ENCODE peak calls at places on chromosomes 13 and 19, in ten cellular contexts. J, E, Z, F, Y, N, D, T, M and I are unnamed samples.

GRCh38 chr13:83752141-83752540 is 130.1 kb downstream of the SLITRK1 start:
- DNase-seq in T (no peak), M (no peak), D (no peak), J (no peak), F (no peak), Z (no peak), N (no peak), E (no peak), Y (no peak), I (no peak)

GRCh38 chr13:77529501-77529840 is 6.0 kb upstream of the SCEL start:
- DNase-seq in T (no peak), E (no peak), M (no peak), D (no peak), F (no peak), Z (no peak), J (no peak), N (no peak), Y (no peak), I (no peak)

GRCh38 chr19:18895038-18895827 is 725 bp downstream of the CERS1 start:
- DNase-seq in E (no peak), N (no peak), Y (no peak), F (peak; percentile 72), J (peak; percentile 74), Z (peak; percentile 85), D (no peak), T (no peak), M (no peak), I (no peak)

GRCh38 chr13:97976551-97977375 is 23.3 kb downstream of the IPO5 start:
- DNase-seq in T (peak; percentile 23), M (peak; percentile 66), Z (no peak), J (peak; percentile 52), Y (no peak), F (no peak), D (peak; percentile 63), N (no peak), E (no peak), I (peak; percentile 5)

GRCh38 chr13:111175948-111176347 is 60.8 kb downstream of the ARHGEF7 start:
- DNase-seq in N (no peak), M (no peak), E (no peak), F (no peak), Y (no peak), D (no peak), T (no peak), J (no peak), Z (no peak), I (no peak)

GRCh38 chr19:34428549-34429285 is 536 bp downstream of the UBA2 start:
- DNase-seq in Y (peak; percentile 60), J (peak; percentile 24), T (no peak), M (peak; percentile 12), N (no peak), Z (no peak), D (peak; percentile 56), F (peak; percentile 5), E (peak; percentile 31), I (peak; percentile 11)

GRCh38 chr13:32142956-32143375 is 111.4 kb downstream of the FRY start:
- DNase-seq in D (peak; percentile 37), F (peak; percentile 29), N (no peak), Y (no peak), T (no peak), Z (no peak), J (peak; percentile 33), M (no peak), E (no peak), I (no peak)

GRCh38 chr19:33879818-33880575 is 83.3 kb downstream of the KCTD15 start:
- DNase-seq in Y (no peak), E (no peak), T (no peak), F (no peak), D (no peak), N (no peak), J (peak; percentile 47), M (no peak), Z (no peak), I (no peak)

GRCh38 chr13:36088001-36088400 is 43.2 kb downstream of the DCLK1 start:
- DNase-seq in Z (no peak), N (no peak), D (no peak), J (no peak), M (no peak), T (no peak), F (no peak), E (no peak), Y (no peak), I (no peak)

GRCh38 chr19:44723299-44723951 is 24.5 kb downstream of the CEACAM16 start:
- DNase-seq in J (no peak), M (no peak), E (no peak), F (no peak), D (no peak), Y (no peak), T (no peak), Z (no peak), N (no peak), I (no peak)

GRCh38 chr13:28489536-28489935 is 5.4 kb downstream of the FLT1 start:
- DNase-seq in J (no peak), E (no peak), Z (no peak), Y (no peak), M (peak; percentile 47), F (no peak), T (no peak), D (no peak), N (no peak), I (no peak)